ENCODE peak calls at places on chromosomes 1 and 21, in seven cellular contexts. W is uterus, P is SK-N-SH, U is tibial nerve, A is body of pancreas, Y is A549, G is astrocyte. O is an unnamed sample.

GRCh38 chr1:176501596-176501995 is 38.6 kb downstream of the PAPPA2 start:
- DNase-seq in W (no peak), P (no peak), U (no peak), A (no peak), Y (no peak), G (no peak), O (no peak)

GRCh38 chr1:229037806-229038405 is 233.0 kb upstream of the RAB4A start:
- DNase-seq in W (no peak), P (no peak), U (no peak), A (no peak), Y (no peak), G (no peak), O (no peak)

GRCh38 chr1:183983371-183984105 is 54.0 kb downstream of the COLGALT2 start:
- DNase-seq in W (no peak), P (no peak), U (no peak), A (no peak), Y (no peak), G (no peak), O (no peak)

GRCh38 chr1:223403184-223403815 is 10.1 kb downstream of the CCDC185 start:
- DNase-seq in W (no peak), P (no peak), U (no peak), A (no peak), Y (no peak), G (no peak), O (no peak)

GRCh38 chr1:89781494-89782126 is 39.2 kb upstream of the LRRC8D start:
- DNase-seq in W (no peak), P (no peak), U (no peak), A (no peak), Y (no peak), G (peak; percentile 51), O (no peak)

GRCh38 chr1:226671268-226671667 is 67.8 kb downstream of the ITPKB start:
- DNase-seq in W (no peak), P (no peak), U (no peak), A (no peak), Y (no peak), G (no peak), O (no peak)

GRCh38 chr1:220786337-220787068 is at the start of gene MTARC1:
- DNase-seq in W (no peak), P (peak; percentile 95), U (no peak), A (peak; percentile 76), Y (peak; percentile 63), G (peak; percentile 35), O (no peak)

GRCh38 chr1:48617227-48617626 is 145.2 kb upstream of the SPATA6 start:
- DNase-seq in W (no peak), P (no peak), U (no peak), A (no peak), Y (no peak), G (peak; percentile 72), O (no peak)

GRCh38 chr1:116252785-116253184 is 120.3 kb upstream of the ATP1A1 start:
- DNase-seq in W (no peak), P (no peak), U (no peak), A (no peak), Y (no peak), G (no peak), O (no peak)

GRCh38 chr21:28791595-28792282 is 200.9 kb downstream of the LTN1 start:
- DNase-seq in W (no peak), P (no peak), U (no peak), A (no peak), Y (no peak), G (no peak), O (no peak)

GRCh38 chr1:229209816-229210215 is 61.1 kb upstream of the RAB4A start:
- DNase-seq in W (peak; percentile 47), P (no peak), U (no peak), A (no peak), Y (no peak), G (peak; percentile 96), O (no peak)

GRCh38 chr21:17901458-17902092 is 82.4 kb upstream of the C21orf91 start:
- DNase-seq in W (no peak), P (no peak), U (no peak), A (no peak), Y (no peak), G (peak; percentile 12), O (no peak)

GRCh38 chr21:17900990-17901385 is 81.8 kb upstream of the C21orf91 start:
- DNase-seq in W (no peak), P (no peak), U (no peak), A (no peak), Y (no peak), G (no peak), O (no peak)

GRCh38 chr21:17903029-17903806 is 84.1 kb upstream of the C21orf91 start:
- DNase-seq in W (no peak), P (peak; percentile 44), U (no peak), A (no peak), Y (no peak), G (peak; percentile 12), O (no peak)

GRCh38 chr21:17903929-17904639 is 84.9 kb upstream of the C21orf91 start:
- DNase-seq in W (no peak), P (no peak), U (no peak), A (no peak), Y (no peak), G (peak; percentile 74), O (no peak)

DNA sequence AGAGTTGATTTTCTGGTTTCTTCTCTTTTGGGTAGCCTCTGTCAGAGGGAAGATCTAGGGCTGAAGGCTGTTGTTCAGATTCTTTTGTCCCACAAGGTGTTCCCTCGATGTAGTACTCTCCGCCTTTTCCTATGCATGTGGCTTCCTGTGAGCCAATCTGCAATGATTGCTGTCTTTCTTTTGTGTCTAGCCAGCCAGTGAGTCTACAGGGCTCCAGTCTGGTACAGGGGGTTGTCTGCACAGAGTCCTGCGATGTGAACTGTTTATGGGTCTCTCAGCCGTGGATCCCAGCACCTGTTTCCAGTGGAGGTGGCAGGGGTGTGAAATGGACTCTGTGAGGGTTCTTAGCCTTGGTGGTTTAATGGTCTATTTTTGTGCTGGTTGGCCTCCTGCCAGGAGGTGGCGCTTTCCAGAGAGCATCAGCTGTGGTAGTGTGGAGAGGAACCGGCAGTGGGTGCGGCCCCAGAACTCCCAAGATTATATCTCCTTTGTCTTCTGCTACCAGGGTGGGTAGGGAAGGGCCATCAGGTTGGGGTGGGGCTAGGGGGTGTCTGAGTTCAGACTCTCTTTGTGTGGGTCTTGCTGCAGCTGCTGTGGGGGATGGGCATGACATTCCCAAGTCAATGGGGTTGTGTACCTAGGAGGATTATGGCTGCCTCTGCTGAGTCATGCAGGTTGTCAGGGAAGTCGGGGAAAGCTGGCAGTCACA is 81.3 kb upstream of the C21orf91 start:
- DNase-seq in W (no peak), P (no peak), U (no peak), A (no peak), Y (no peak), G (no peak), O (no peak)
- TF ChIP-seq CTCF in W (no peak), P (no peak), U (no peak), A (no peak), Y (no peak), G (no peak), O (no peak)

GRCh38 chr1:236301080-236301957 is 19.6 kb upstream of the ERO1B start:
- DNase-seq in W (no peak), P (no peak), U (no peak), A (peak; percentile 48), Y (no peak), G (no peak), O (no peak)

GRCh38 chr1:236302941-236303340 is 21.2 kb upstream of the ERO1B start:
- DNase-seq in W (no peak), P (no peak), U (no peak), A (no peak), Y (no peak), G (no peak), O (no peak)

GRCh38 chr1:236292425-236292824 is 10.7 kb upstream of the ERO1B start:
- DNase-seq in W (no peak), P (no peak), U (no peak), A (no peak), Y (no peak), G (no peak), O (no peak)

GRCh38 chr1:236301958-236302335 is 20.2 kb upstream of the ERO1B start:
- DNase-seq in W (no peak), P (no peak), U (no peak), A (peak; percentile 63), Y (no peak), G (no peak), O (no peak)

GRCh38 chr1:236297161-236297560 is 15.4 kb upstream of the ERO1B start:
- DNase-seq in W (no peak), P (no peak), U (no peak), A (no peak), Y (no peak), G (no peak), O (no peak)
- H3K4me1 ChIP-seq in W (no peaks in the 10 kb centered on the region), P (no peaks in the 10 kb centered on the region), U (no peaks in the 10 kb centered on the region), A (peaks cover 41% of the 10 kb centered on the region), Y (no peaks in the 10 kb centered on the region), G (no peaks in the 10 kb centered on the region), O (no peaks in the 10 kb centered on the region)

DNA sequence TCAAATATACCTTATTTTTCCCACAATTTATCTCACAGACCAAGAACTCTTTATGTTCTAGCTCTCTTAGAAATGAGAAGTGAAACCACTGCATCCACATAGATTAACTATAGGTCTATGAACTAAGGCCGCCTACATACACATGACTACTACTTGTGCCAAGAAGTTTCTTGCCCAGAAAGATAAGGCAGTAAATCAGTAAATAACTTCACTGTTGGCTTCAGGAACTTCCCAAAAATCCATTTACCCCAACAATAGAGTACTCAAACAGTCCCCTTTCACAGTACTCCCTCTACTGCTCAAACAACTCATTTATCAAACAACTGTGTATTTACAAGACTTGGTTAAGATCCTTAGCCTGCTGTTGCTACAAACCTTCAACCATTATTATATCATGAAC is 96.5 kb downstream of the NME7 start:
- DNase-seq in W (no peak), P (no peak), U (no peak), A (no peak), Y (no peak), G (no peak), O (no peak)
- TF ChIP-seq CTCF in W (no peak), P (no peak), U (peak; percentile 14), A (no peak), Y (no peak), G (no peak), O (no peak)

DNA sequence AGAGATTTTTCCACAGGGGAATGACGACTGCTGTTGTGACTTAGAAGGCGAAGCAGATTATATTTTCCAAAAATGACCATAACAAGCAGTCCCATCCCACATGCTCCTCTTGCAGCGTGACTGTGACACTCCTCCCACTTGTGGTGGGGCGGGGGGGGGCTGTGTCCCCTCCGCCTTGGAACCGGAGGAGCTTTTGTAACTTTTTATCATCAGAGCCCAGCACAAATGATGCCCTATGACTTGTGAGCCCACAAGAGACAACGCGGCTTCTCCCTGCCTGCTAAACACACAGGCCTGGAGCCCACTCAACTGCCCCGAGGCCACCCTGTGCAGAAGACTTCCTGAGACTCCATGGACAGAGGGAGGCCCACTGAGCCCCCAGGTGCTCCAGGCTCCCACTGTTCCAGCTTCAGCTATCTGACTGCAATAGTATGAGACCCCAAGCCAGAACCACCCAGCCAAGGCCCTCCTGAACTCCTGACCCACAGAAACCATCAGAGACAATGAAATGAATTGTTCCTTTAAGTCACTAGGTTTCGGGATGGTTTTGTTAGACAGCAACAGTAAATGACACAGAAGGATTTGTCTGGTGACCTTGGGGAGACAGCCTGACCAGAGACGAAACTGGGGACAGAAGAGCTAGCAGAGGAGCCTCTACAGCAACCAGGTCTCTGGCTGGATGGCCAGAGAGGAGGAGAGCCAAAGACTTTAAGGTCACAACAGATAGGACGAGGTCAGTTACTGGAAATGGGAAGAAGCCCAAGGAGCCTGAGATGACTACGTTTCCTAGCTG is 58.8 kb downstream of the CAPZB start:
- DNase-seq in W (no peak), P (no peak), U (no peak), A (no peak), Y (no peak), G (no peak), O (no peak)
- H3K4me1 ChIP-seq in W (peaks cover 35% of the 10 kb centered on the region), P (peaks cover 57% of the 10 kb centered on the region), U (peaks cover 68% of the 10 kb centered on the region), A (peaks cover 53% of the 10 kb centered on the region), Y (peaks cover 24% of the 10 kb centered on the region), G (peaks cover 35% of the 10 kb centered on the region), O (peaks cover 87% of the 10 kb centered on the region)